ENCODE peak calls at places on chromosomes 3 and 15, in nine cellular contexts. P, H, K, W, T, Z, R, S and D are unnamed samples.

GRCh38 chr3:187927565-187927964 is 182.3 kb upstream of the BCL6 start:
- DNase-seq in P (no peak), H (no peak), K (no peak), W (no peak), T (no peak), Z (no peak), R (no peak), S (no peak), D (no peak)

GRCh38 chr3:182214406-182214805 is 502.7 kb downstream of the SOX2 start:
- DNase-seq in P (no peak), H (no peak), K (no peak), W (peak), T (no peak), Z (no peak), R (no peak), S (no peak), D (no peak)

GRCh38 chr3:45186871-45187270 is 39.2 kb downstream of the TMEM158 start:
- DNase-seq in P (no peak), H (no peak), K (no peak), W (no peak), T (no peak), Z (no peak), R (no peak), S (no peak), D (no peak)

GRCh38 chr3:194124221-194124620 is 11.7 kb upstream of the HES1 start:
- DNase-seq in P (no peak), H (no peak), K (no peak), W (no peak), T (no peak), Z (no peak), R (no peak), S (no peak), D (no peak)

GRCh38 chr3:56780935-56781334 is 20.8 kb downstream of the ARHGEF3 start:
- DNase-seq in P (no peak), H (no peak), K (no peak), W (no peak), T (no peak), Z (no peak), R (no peak), S (no peak), D (no peak)

GRCh38 chr3:157865449-157865862 is 240.8 kb downstream of the SHOX2 start:
- DNase-seq in P (no peak), H (peak), K (peak), W (no peak), T (peak), Z (no peak), R (peak), S (peak), D (no peak)

GRCh38 chr3:126293370-126294082 is 63.7 kb downstream of the KLF15 start:
- DNase-seq in P (peak), H (no peak), K (no peak), W (peak), T (no peak), Z (no peak), R (no peak), S (no peak), D (peak)

GRCh38 chr3:185822221-185822956 is 2.5 kb downstream of the IGF2BP2 start:
- DNase-seq in P (peak), H (no peak), K (no peak), W (peak), T (no peak), Z (no peak), R (peak), S (no peak), D (no peak)

GRCh38 chr3:53202331-53203015 is 41.5 kb downstream of the PRKCD start:
- DNase-seq in P (no peak), H (no peak), K (no peak), W (no peak), T (no peak), Z (no peak), R (no peak), S (no peak), D (no peak)

GRCh38 chr15:71679223-71680078 is 130.9 kb upstream of the NR2E3 start:
- DNase-seq in P (peak), H (no peak), K (no peak), W (no peak), T (no peak), Z (no peak), R (no peak), S (no peak), D (peak)

GRCh38 chr3:100743535-100743934 is 34.2 kb downstream of the TFG start:
- DNase-seq in P (no peak), H (no peak), K (no peak), W (no peak), T (no peak), Z (no peak), R (no peak), S (no peak), D (no peak)

GRCh38 chr15:69939513-69940440 is 157.9 kb downstream of the TLE3 start:
- DNase-seq in P (no peak), H (no peak), K (no peak), W (no peak), T (no peak), Z (no peak), R (peak), S (no peak), D (no peak)

GRCh38 chr3:30640856-30641255 is 34.5 kb downstream of the TGFBR2 start:
- DNase-seq in P (no peak), H (no peak), K (no peak), W (no peak), T (no peak), Z (no peak), R (no peak), S (no peak), D (no peak)

GRCh38 chr3:57252404-57252803 is 24.9 kb downstream of the APPL1 start:
- DNase-seq in P (no peak), H (no peak), K (no peak), W (no peak), T (no peak), Z (no peak), R (no peak), S (no peak), D (no peak)

GRCh38 chr3:192130534-192131132 is 596.7 kb downstream of the FGF12 start:
- DNase-seq in P (peak), H (no peak), K (peak), W (peak), T (peak), Z (no peak), R (peak), S (peak), D (peak)

GRCh38 chr3:61650276-61650675 is 88.9 kb downstream of the PTPRG start:
- DNase-seq in P (peak), H (no peak), K (no peak), W (peak), T (peak), Z (no peak), R (peak), S (no peak), D (no peak)

GRCh38 chr3:166201476-166201875 is 364.3 kb upstream of the BCHE start:
- DNase-seq in P (no peak), H (no peak), K (no peak), W (no peak), T (no peak), Z (no peak), R (no peak), S (no peak), D (no peak)

GRCh38 chr3:24818055-24818454 is 323.4 kb upstream of the THRB start:
- DNase-seq in P (no peak), H (no peak), K (no peak), W (no peak), T (no peak), Z (no peak), R (no peak), S (no peak), D (no peak)

GRCh38 chr15:88695595-88696186 is 56.9 kb downstream of the ISG20 start:
- DNase-seq in P (no peak), H (no peak), K (no peak), W (no peak), T (no peak), Z (no peak), R (no peak), S (no peak), D (no peak)

GRCh38 chr3:150922611-150923010 is 17.4 kb upstream of the MINDY4B start:
- DNase-seq in P (no peak), H (no peak), K (peak), W (no peak), T (no peak), Z (no peak), R (no peak), S (no peak), D (no peak)

GRCh38 chr15:35874260-35874905 is 328.4 kb upstream of the DPH6 start:
- DNase-seq in P (peak), H (no peak), K (peak), W (peak), T (no peak), Z (no peak), R (peak), S (no peak), D (peak)

GRCh38 chr3:71419369-71419768 is 164.2 kb downstream of the FOXP1 start:
- DNase-seq in P (no peak), H (no peak), K (no peak), W (no peak), T (no peak), Z (no peak), R (no peak), S (no peak), D (no peak)

GRCh38 chr3:117063910-117064309 is 354.3 kb downstream of the TUSC7 start:
- DNase-seq in P (peak), H (no peak), K (peak), W (peak), T (no peak), Z (no peak), R (no peak), S (no peak), D (no peak)

GRCh38 chr3:39540162-39540921 is 72.9 kb downstream of the MOBP start:
- DNase-seq in P (no peak), H (no peak), K (no peak), W (no peak), T (no peak), Z (no peak), R (peak), S (no peak), D (no peak)

GRCh38 chr15:90231028-90232017 is 2.4 kb downstream of the CIB1 start:
- DNase-seq in P (no peak), H (peak), K (no peak), W (peak), T (peak), Z (peak), R (no peak), S (no peak), D (no peak)

GRCh38 chr3:54374214-54374855 is 252.0 kb downstream of the CACNA2D3 start:
- DNase-seq in P (no peak), H (no peak), K (peak), W (no peak), T (peak), Z (no peak), R (peak), S (peak), D (no peak)

GRCh38 chr3:177569823-177570657 is 372.8 kb upstream of the TBL1XR1 start:
- DNase-seq in P (no peak), H (no peak), K (no peak), W (peak), T (no peak), Z (no peak), R (no peak), S (no peak), D (no peak)

GRCh38 chr15:68430471-68431036 is 1.4 kb downstream of the ITGA11 start:
- DNase-seq in P (no peak), H (no peak), K (no peak), W (no peak), T (no peak), Z (no peak), R (no peak), S (no peak), D (no peak)

GRCh38 chr3:121961283-121961682 is 60.8 kb downstream of the ILDR1 start:
- DNase-seq in P (no peak), H (no peak), K (no peak), W (no peak), T (no peak), Z (no peak), R (no peak), S (no peak), D (no peak)

GRCh38 chr3:41131224-41131623 is 68.1 kb upstream of the CTNNB1 start:
- DNase-seq in P (no peak), H (no peak), K (no peak), W (no peak), T (no peak), Z (no peak), R (peak), S (no peak), D (peak)

GRCh38 chr3:150528359-150528797 is 17.9 kb downstream of the SERP1 start:
- DNase-seq in P (peak), H (no peak), K (peak), W (peak), T (no peak), Z (no peak), R (no peak), S (no peak), D (no peak)

GRCh38 chr3:23084367-23084766 is 118.8 kb upstream of the UBE2E2 start:
- DNase-seq in P (no peak), H (no peak), K (no peak), W (no peak), T (no peak), Z (no peak), R (no peak), S (no peak), D (no peak)

GRCh38 chr3:24088782-24089181 is 143.7 kb downstream of the NR1D2 start:
- DNase-seq in P (peak), H (no peak), K (peak), W (peak), T (no peak), Z (no peak), R (peak), S (peak), D (peak)

GRCh38 chr3:188006726-188007393 is 147.1 kb upstream of the LPP start:
- DNase-seq in P (no peak), H (no peak), K (peak), W (no peak), T (no peak), Z (peak), R (no peak), S (peak), D (no peak)

GRCh38 chr3:64561503-64561810 is 126.3 kb downstream of the ADAMTS9 start:
- DNase-seq in P (no peak), H (no peak), K (no peak), W (no peak), T (no peak), Z (no peak), R (no peak), S (no peak), D (no peak)
- H3K4me3 ChIP-seq in P (no peak), H (no peak), K (no peak), W (peak), T (no peak), Z (peak), R (no peak), S (no peak), D (no peak)

GRCh38 chr15:41486286-41486685 is 7.4 kb upstream of the ITPKA start:
- DNase-seq in P (no peak), H (no peak), K (no peak), W (no peak), T (no peak), Z (no peak), R (no peak), S (no peak), D (no peak)

GRCh38 chr15:41487376-41487775 is 6.3 kb upstream of the ITPKA start:
- DNase-seq in P (no peak), H (no peak), K (no peak), W (no peak), T (no peak), Z (no peak), R (no peak), S (no peak), D (no peak)

GRCh38 chr15:41483115-41483514 is 10.6 kb upstream of the ITPKA start:
- DNase-seq in P (no peak), H (no peak), K (no peak), W (no peak), T (no peak), Z (no peak), R (no peak), S (no peak), D (no peak)

GRCh38 chr15:41483519-41483918 is 10.2 kb upstream of the ITPKA start:
- DNase-seq in P (no peak), H (no peak), K (no peak), W (no peak), T (no peak), Z (no peak), R (no peak), S (no peak), D (no peak)

DNA sequence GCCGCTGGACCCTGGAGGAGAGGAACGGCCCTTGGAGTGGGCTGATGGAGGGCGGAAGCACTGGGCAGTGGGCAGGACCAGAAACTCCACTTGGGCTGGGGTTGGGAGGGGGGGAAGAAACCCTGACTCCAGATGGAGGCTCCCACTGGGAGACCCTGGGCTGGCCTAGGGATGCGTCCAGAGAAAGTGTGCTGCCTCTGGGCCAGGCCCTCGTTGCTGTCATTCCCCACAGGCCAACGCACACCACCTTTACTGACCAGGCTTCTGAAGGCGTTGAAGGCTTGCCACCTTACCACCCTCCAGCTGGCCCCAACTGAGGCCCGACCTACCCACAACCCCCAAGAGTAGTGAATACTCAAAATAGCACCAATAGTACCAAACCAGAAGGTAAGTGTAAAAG is 8.4 kb upstream of the ITPKA start:
- DNase-seq in P (no peak), H (no peak), K (no peak), W (no peak), T (no peak), Z (no peak), R (no peak), S (no peak), D (no peak)
- H3K27ac ChIP-seq in P (no peak), H (no peak), K (no peak), W (no peak), T (no peak), Z (no peak), R (no peak), S (no peak), D (no peak)

DNA sequence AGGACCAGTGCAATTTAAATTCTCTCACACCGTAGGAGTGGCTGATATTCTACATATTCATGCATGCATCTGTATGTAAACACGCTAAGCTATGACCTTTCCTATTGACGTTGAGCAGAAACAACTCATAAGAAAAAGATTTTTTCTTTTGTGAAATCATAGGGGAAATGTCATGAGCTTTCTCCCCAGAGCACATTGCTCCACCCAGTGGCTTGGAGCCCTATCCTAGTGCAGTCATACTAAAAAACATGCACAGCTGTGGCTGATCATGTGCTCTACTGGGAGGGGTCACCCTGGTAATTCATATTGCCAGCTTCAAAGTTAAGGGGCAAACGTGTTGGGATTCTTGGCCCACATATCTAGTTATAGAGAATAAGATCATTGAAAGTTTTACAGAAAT is 1.8 kb upstream of the MESD start:
- DNase-seq in P (peak), H (no peak), K (no peak), W (peak), T (peak), Z (no peak), R (peak), S (no peak), D (no peak)
- TF ChIP-seq CTCF in P (peak), H (no peak), K (no peak), W (peak), T (no peak), Z (no peak), R (no peak), S (no peak), D (no peak)

GRCh38 chr15:33737687-33738606 is 230.3 kb upstream of the CHRM5 start:
- DNase-seq in P (peak), H (no peak), K (peak), W (peak), T (peak), Z (no peak), R (peak), S (peak), D (peak)
- H3K4me3 ChIP-seq in P (no peak), H (no peak), K (no peak), W (no peak), T (no peak), Z (no peak), R (no peak), S (no peak), D (no peak)

GRCh38 chr3:9408061-9408460 is 10.6 kb downstream of the SETD5 start:
- DNase-seq in P (no peak), H (no peak), K (no peak), W (no peak), T (no peak), Z (no peak), R (no peak), S (no peak), D (no peak)
- H3K27ac ChIP-seq in P (no peak), H (no peak), K (no peak), W (no peak), T (no peak), Z (no peak), R (no peak), S (no peak), D (no peak)

GRCh38 chr3:183895296-183895695 is 10.6 kb upstream of the PARL start:
- DNase-seq in P (peak), H (peak), K (peak), W (peak), T (peak), Z (no peak), R (peak), S (no peak), D (peak)
- TF ChIP-seq CTCF in P (peak), H (peak), K (peak), W (peak), T (peak), Z (peak), R (peak), S (peak), D (peak)

GRCh38 chr15:60412807-60413597 is 15.2 kb upstream of the ANXA2 start:
- DNase-seq in P (no peak), H (no peak), K (no peak), W (no peak), T (no peak), Z (no peak), R (no peak), S (no peak), D (no peak)
- H3K4me3 ChIP-seq in P (no peak), H (no peak), K (no peak), W (no peak), T (no peak), Z (no peak), R (no peak), S (no peak), D (no peak)